ENCODE peak calls at places on chromosomes 7 and 10, in eight cellular contexts. One of them, this sample, is unnamed.

GRCh38 chr7:155216475-155217272 is 81.0 kb upstream of the INSIG1 start:
- DNase-seq in pancreas: no peak
- DNase-seq in heart right ventricle: no peak
- DNase-seq in testis: no peak
- DNase-seq in ovary: no peak
- DNase-seq in brain microvascular endothelial cell: no peak
- DNase-seq in coronary artery: no peak
- DNase-seq in heart left ventricle: no peak
- DNase-seq in this sample: no peak

GRCh38 chr10:52568309-52568708 is 204.3 kb downstream of the MBL2 start:
- DNase-seq in ovary: no peak
- DNase-seq in pancreas: no peak
- DNase-seq in heart right ventricle: no peak
- DNase-seq in coronary artery: no peak
- DNase-seq in testis: no peak
- DNase-seq in brain microvascular endothelial cell: no peak
- DNase-seq in heart left ventricle: no peak
- DNase-seq in this sample: no peak

GRCh38 chr10:96470108-96470743 is 43.5 kb downstream of the TLL2 start:
- DNase-seq in pancreas: no peak
- DNase-seq in testis: peak
- DNase-seq in coronary artery: no peak
- DNase-seq in heart right ventricle: peak
- DNase-seq in brain microvascular endothelial cell: peak
- DNase-seq in ovary: no peak
- DNase-seq in heart left ventricle: peak
- DNase-seq in this sample: peak

GRCh38 chr10:111316607-111317006 is 239.8 kb downstream of the ADRA2A start:
- DNase-seq in heart left ventricle: no peak
- DNase-seq in brain microvascular endothelial cell: no peak
- DNase-seq in ovary: no peak
- DNase-seq in testis: no peak
- DNase-seq in heart right ventricle: no peak
- DNase-seq in coronary artery: no peak
- DNase-seq in pancreas: peak
- DNase-seq in this sample: no peak

GRCh38 chr7:132548489-132549078 is 27.7 kb downstream of the PLXNA4 start:
- DNase-seq in ovary: no peak
- DNase-seq in coronary artery: no peak
- DNase-seq in heart right ventricle: no peak
- DNase-seq in brain microvascular endothelial cell: peak
- DNase-seq in pancreas: no peak
- DNase-seq in heart left ventricle: no peak
- DNase-seq in testis: no peak
- DNase-seq in this sample: no peak

GRCh38 chr7:152579070-152579469 is 96.9 kb downstream of the XRCC2 start:
- DNase-seq in heart left ventricle: no peak
- DNase-seq in ovary: no peak
- DNase-seq in brain microvascular endothelial cell: no peak
- DNase-seq in coronary artery: no peak
- DNase-seq in heart right ventricle: no peak
- DNase-seq in pancreas: no peak
- DNase-seq in testis: no peak
- DNase-seq in this sample: no peak

GRCh38 chr7:36639826-36640225 is 84.5 kb downstream of the AOAH start:
- DNase-seq in coronary artery: no peak
- DNase-seq in pancreas: no peak
- DNase-seq in heart right ventricle: no peak
- DNase-seq in brain microvascular endothelial cell: no peak
- DNase-seq in testis: no peak
- DNase-seq in heart left ventricle: no peak
- DNase-seq in ovary: no peak
- DNase-seq in this sample: no peak

GRCh38 chr10:89490589-89491335 is 44.6 kb downstream of the SLC16A12 start:
- DNase-seq in heart left ventricle: no peak
- DNase-seq in brain microvascular endothelial cell: no peak
- DNase-seq in coronary artery: no peak
- DNase-seq in testis: no peak
- DNase-seq in pancreas: no peak
- DNase-seq in heart right ventricle: no peak
- DNase-seq in ovary: no peak
- DNase-seq in this sample: no peak

GRCh38 chr7:142468871-142469652 is 211.2 kb upstream of the PRSS58 start:
- DNase-seq in brain microvascular endothelial cell: no peak
- DNase-seq in ovary: no peak
- DNase-seq in coronary artery: no peak
- DNase-seq in heart left ventricle: no peak
- DNase-seq in pancreas: no peak
- DNase-seq in heart right ventricle: no peak
- DNase-seq in testis: no peak
- DNase-seq in this sample: no peak

GRCh38 chr7:94998951-94999350 is 91.6 kb downstream of the PPP1R9A start:
- DNase-seq in heart right ventricle: no peak
- DNase-seq in pancreas: no peak
- DNase-seq in ovary: no peak
- DNase-seq in testis: no peak
- DNase-seq in coronary artery: no peak
- DNase-seq in brain microvascular endothelial cell: no peak
- DNase-seq in heart left ventricle: no peak
- DNase-seq in this sample: no peak

GRCh38 chr10:131710142-131710861 is 190.5 kb upstream of the PPP2R2D start:
- DNase-seq in ovary: no peak
- DNase-seq in pancreas: no peak
- DNase-seq in testis: no peak
- DNase-seq in heart left ventricle: no peak
- DNase-seq in heart right ventricle: no peak
- DNase-seq in coronary artery: peak
- DNase-seq in brain microvascular endothelial cell: no peak
- DNase-seq in this sample: no peak

GRCh38 chr7:2893411-2893861 is 49.3 kb upstream of the GNA12 start:
- DNase-seq in coronary artery: no peak
- DNase-seq in heart right ventricle: no peak
- DNase-seq in heart left ventricle: no peak
- DNase-seq in testis: no peak
- DNase-seq in pancreas: no peak
- DNase-seq in ovary: no peak
- DNase-seq in brain microvascular endothelial cell: no peak
- DNase-seq in this sample: no peak

GRCh38 chr10:50622497-50623298 is 1.1 kb downstream of the SGMS1 start:
- DNase-seq in pancreas: peak
- DNase-seq in ovary: peak
- DNase-seq in coronary artery: peak
- DNase-seq in brain microvascular endothelial cell: peak
- DNase-seq in testis: peak
- DNase-seq in heart left ventricle: peak
- DNase-seq in heart right ventricle: peak
- DNase-seq in this sample: no peak

GRCh38 chr10:29257106-29257783 is 31.6 kb upstream of the LYZL1 start:
- DNase-seq in ovary: peak
- DNase-seq in brain microvascular endothelial cell: peak
- DNase-seq in heart right ventricle: peak
- DNase-seq in heart left ventricle: peak
- DNase-seq in testis: peak
- DNase-seq in pancreas: no peak
- DNase-seq in coronary artery: peak
- DNase-seq in this sample: no peak

GRCh38 chr7:102006695-102007094 is 189.3 kb downstream of the CUX1 start:
- DNase-seq in heart right ventricle: no peak
- DNase-seq in ovary: no peak
- DNase-seq in testis: no peak
- DNase-seq in brain microvascular endothelial cell: no peak
- DNase-seq in pancreas: no peak
- DNase-seq in heart left ventricle: no peak
- DNase-seq in coronary artery: no peak
- DNase-seq in this sample: no peak

GRCh38 chr7:73885975-73886798 is 25.2 kb downstream of the TMEM270 start:
- DNase-seq in testis: peak
- DNase-seq in pancreas: no peak
- DNase-seq in heart left ventricle: peak
- DNase-seq in ovary: peak
- DNase-seq in brain microvascular endothelial cell: peak
- DNase-seq in coronary artery: no peak
- DNase-seq in heart right ventricle: no peak
- DNase-seq in this sample: no peak

GRCh38 chr10:25902002-25902401 is 32.0 kb upstream of the MYO3A start:
- DNase-seq in ovary: no peak
- DNase-seq in heart left ventricle: no peak
- DNase-seq in brain microvascular endothelial cell: no peak
- DNase-seq in coronary artery: no peak
- DNase-seq in pancreas: no peak
- DNase-seq in testis: no peak
- DNase-seq in heart right ventricle: no peak
- DNase-seq in this sample: no peak

GRCh38 chr7:50261593-50261992 is 42.9 kb upstream of the IKZF1 start:
- DNase-seq in heart left ventricle: no peak
- DNase-seq in testis: no peak
- DNase-seq in brain microvascular endothelial cell: no peak
- DNase-seq in coronary artery: no peak
- DNase-seq in ovary: no peak
- DNase-seq in heart right ventricle: no peak
- DNase-seq in pancreas: no peak
- DNase-seq in this sample: no peak

GRCh38 chr10:49277973-49278372 is 21.0 kb upstream of the C10orf71 start:
- DNase-seq in heart right ventricle: no peak
- DNase-seq in coronary artery: no peak
- DNase-seq in ovary: no peak
- DNase-seq in testis: no peak
- DNase-seq in brain microvascular endothelial cell: no peak
- DNase-seq in heart left ventricle: no peak
- DNase-seq in pancreas: no peak
- DNase-seq in this sample: no peak

GRCh38 chr7:92722541-92722940 is 113.8 kb downstream of the CDK6 start:
- DNase-seq in ovary: no peak
- DNase-seq in pancreas: no peak
- DNase-seq in testis: no peak
- DNase-seq in heart right ventricle: no peak
- DNase-seq in brain microvascular endothelial cell: no peak
- DNase-seq in coronary artery: no peak
- DNase-seq in heart left ventricle: no peak
- DNase-seq in this sample: no peak
- H3K27ac ChIP-seq in ovary: no peak
- H3K27ac ChIP-seq in pancreas: no peak
- H3K27ac ChIP-seq in testis: no peak
- H3K27ac ChIP-seq in heart right ventricle: peak
- H3K27ac ChIP-seq in brain microvascular endothelial cell: peak
- H3K27ac ChIP-seq in coronary artery: peak
- H3K27ac ChIP-seq in heart left ventricle: peak
- H3K27ac ChIP-seq in this sample: no peak

GRCh38 chr10:76432274-76433012 is 1001.0 kb downstream of the LRMDA start:
- DNase-seq in testis: peak
- DNase-seq in coronary artery: peak
- DNase-seq in heart left ventricle: peak
- DNase-seq in pancreas: no peak
- DNase-seq in heart right ventricle: peak
- DNase-seq in ovary: peak
- DNase-seq in brain microvascular endothelial cell: peak
- DNase-seq in this sample: no peak

GRCh38 chr10:76428541-76429330 is 997.3 kb downstream of the LRMDA start:
- DNase-seq in pancreas: no peak
- DNase-seq in heart left ventricle: no peak
- DNase-seq in heart right ventricle: no peak
- DNase-seq in brain microvascular endothelial cell: peak
- DNase-seq in ovary: no peak
- DNase-seq in testis: no peak
- DNase-seq in coronary artery: no peak
- DNase-seq in this sample: no peak

GRCh38 chr10:76429642-76430041 is 998.2 kb downstream of the LRMDA start:
- DNase-seq in heart left ventricle: no peak
- DNase-seq in ovary: no peak
- DNase-seq in heart right ventricle: peak
- DNase-seq in testis: no peak
- DNase-seq in brain microvascular endothelial cell: no peak
- DNase-seq in coronary artery: no peak
- DNase-seq in pancreas: no peak
- DNase-seq in this sample: no peak

GRCh38 chr10:76429331-76429625 is 997.9 kb downstream of the LRMDA start:
- DNase-seq in brain microvascular endothelial cell: no peak
- DNase-seq in testis: no peak
- DNase-seq in coronary artery: no peak
- DNase-seq in heart left ventricle: no peak
- DNase-seq in pancreas: no peak
- DNase-seq in heart right ventricle: no peak
- DNase-seq in ovary: no peak
- DNase-seq in this sample: no peak

GRCh38 chr10:76430330-76430729 is 998.9 kb downstream of the LRMDA start:
- DNase-seq in heart right ventricle: no peak
- DNase-seq in ovary: no peak
- DNase-seq in brain microvascular endothelial cell: no peak
- DNase-seq in testis: no peak
- DNase-seq in heart left ventricle: no peak
- DNase-seq in pancreas: no peak
- DNase-seq in coronary artery: no peak
- DNase-seq in this sample: no peak
- H3K27ac ChIP-seq in heart right ventricle: peak
- H3K27ac ChIP-seq in ovary: peak
- H3K27ac ChIP-seq in brain microvascular endothelial cell: no peak
- H3K27ac ChIP-seq in testis: peak
- H3K27ac ChIP-seq in heart left ventricle: peak
- H3K27ac ChIP-seq in pancreas: peak
- H3K27ac ChIP-seq in coronary artery: peak
- H3K27ac ChIP-seq in this sample: no peak

GRCh38 chr7:16063241-16063640 is 358.1 kb downstream of the CRPPA start:
- DNase-seq in pancreas: no peak
- DNase-seq in coronary artery: no peak
- DNase-seq in heart right ventricle: no peak
- DNase-seq in heart left ventricle: no peak
- DNase-seq in brain microvascular endothelial cell: no peak
- DNase-seq in ovary: no peak
- DNase-seq in testis: no peak
- DNase-seq in this sample: no peak
- H3K27ac ChIP-seq in pancreas: no peak
- H3K27ac ChIP-seq in coronary artery: peak
- H3K27ac ChIP-seq in heart right ventricle: peak
- H3K27ac ChIP-seq in heart left ventricle: peak
- H3K27ac ChIP-seq in brain microvascular endothelial cell: no peak
- H3K27ac ChIP-seq in ovary: no peak
- H3K27ac ChIP-seq in testis: no peak
- H3K27ac ChIP-seq in this sample: no peak

GRCh38 chr7:79782906-79783305 is 329.4 kb upstream of the MAGI2 start:
- DNase-seq in coronary artery: no peak
- DNase-seq in pancreas: no peak
- DNase-seq in heart left ventricle: no peak
- DNase-seq in heart right ventricle: no peak
- DNase-seq in ovary: no peak
- DNase-seq in testis: no peak
- DNase-seq in brain microvascular endothelial cell: no peak
- DNase-seq in this sample: no peak

GRCh38 chr7:79786187-79786586 is 332.7 kb upstream of the MAGI2 start:
- DNase-seq in coronary artery: no peak
- DNase-seq in pancreas: no peak
- DNase-seq in testis: no peak
- DNase-seq in brain microvascular endothelial cell: no peak
- DNase-seq in heart left ventricle: no peak
- DNase-seq in ovary: no peak
- DNase-seq in heart right ventricle: no peak
- DNase-seq in this sample: no peak

GRCh38 chr7:79787101-79787500 is 333.6 kb upstream of the MAGI2 start:
- DNase-seq in heart right ventricle: no peak
- DNase-seq in coronary artery: no peak
- DNase-seq in brain microvascular endothelial cell: no peak
- DNase-seq in ovary: no peak
- DNase-seq in pancreas: no peak
- DNase-seq in testis: no peak
- DNase-seq in heart left ventricle: no peak
- DNase-seq in this sample: no peak

GRCh38 chr7:79787623-79788022 is 334.2 kb upstream of the MAGI2 start:
- DNase-seq in heart left ventricle: no peak
- DNase-seq in heart right ventricle: no peak
- DNase-seq in testis: no peak
- DNase-seq in pancreas: no peak
- DNase-seq in brain microvascular endothelial cell: no peak
- DNase-seq in coronary artery: no peak
- DNase-seq in ovary: no peak
- DNase-seq in this sample: no peak

GRCh38 chr7:79785556-79785955 is 332.1 kb upstream of the MAGI2 start:
- DNase-seq in testis: no peak
- DNase-seq in heart left ventricle: no peak
- DNase-seq in pancreas: no peak
- DNase-seq in heart right ventricle: no peak
- DNase-seq in ovary: no peak
- DNase-seq in coronary artery: no peak
- DNase-seq in brain microvascular endothelial cell: no peak
- DNase-seq in this sample: no peak
- H3K27ac ChIP-seq in testis: no peak
- H3K27ac ChIP-seq in heart left ventricle: no peak
- H3K27ac ChIP-seq in pancreas: no peak
- H3K27ac ChIP-seq in heart right ventricle: no peak
- H3K27ac ChIP-seq in ovary: no peak
- H3K27ac ChIP-seq in coronary artery: no peak
- H3K27ac ChIP-seq in brain microvascular endothelial cell: no peak
- H3K27ac ChIP-seq in this sample: no peak